ENCODE peak calls at places on chromosome 12, in eight cellular contexts. V is AG04449, L is heart left ventricle, J is cardiac muscle cell, R is mammary epithelial cell, Z is uterus, T is psoas muscle, A is pancreas. U is an unnamed sample.

GRCh38 chr12:16331998-16332397 is 15.4 kb upstream of the MGST1 start:
- DNase-seq in L (no peak), Z (no peak), A (no peak), R (no peak), J (no peak), V (no peak), T (no peak), U (no peak)

GRCh38 chr12:4280351-4281163 is 7.0 kb downstream of the CCND2 start:
- DNase-seq in T (peak), V (no peak), R (no peak), A (peak), J (peak), Z (peak), L (peak), U (no peak)

GRCh38 chr12:107027304-107028053 is 40.5 kb upstream of the MTERF2 start:
- DNase-seq in R (peak), L (no peak), J (peak), V (peak), A (peak), T (no peak), Z (peak), U (no peak)

GRCh38 chr12:44626883-44627282 is 249.2 kb downstream of the NELL2 start:
- DNase-seq in L (no peak), J (no peak), T (no peak), R (no peak), V (no peak), A (no peak), Z (no peak), U (no peak)

GRCh38 chr12:124075836-124076235 is 102.8 kb downstream of the ZNF664 start:
- DNase-seq in Z (no peak), J (no peak), V (no peak), A (no peak), R (no peak), L (no peak), T (no peak), U (no peak)

GRCh38 chr12:50764116-50764860 is 387 bp downstream of the ATF1 start:
- DNase-seq in V (no peak), J (peak), R (peak), A (no peak), T (peak), Z (peak), L (peak), U (peak)

GRCh38 chr12:52279683-52280318 is 5.4 kb downstream of the KRT86 start:
- DNase-seq in V (no peak), J (peak), T (no peak), R (no peak), L (no peak), Z (no peak), A (no peak), U (peak)

GRCh38 chr12:124734224-124734788 is 129.4 kb downstream of the SCARB1 start:
- DNase-seq in A (no peak), Z (no peak), V (no peak), T (no peak), L (peak), R (no peak), J (no peak), U (no peak)

GRCh38 chr12:119547016-119547415 is 46.6 kb upstream of the TMEM233 start:
- DNase-seq in J (no peak), T (no peak), A (no peak), L (no peak), V (no peak), R (no peak), Z (no peak), U (no peak)

GRCh38 chr12:109778684-109779083 is 54.5 kb downstream of the TRPV4 start:
- DNase-seq in V (no peak), T (no peak), A (no peak), R (no peak), Z (no peak), L (no peak), J (no peak), U (no peak)

GRCh38 chr12:42546709-42547108 is 42.8 kb downstream of the PRICKLE1 start:
- DNase-seq in R (no peak), Z (no peak), V (no peak), L (no peak), A (no peak), J (no peak), T (no peak), U (no peak)

GRCh38 chr12:15122349-15122748 is 98.9 kb downstream of the RERG start:
- DNase-seq in L (no peak), J (no peak), A (no peak), Z (no peak), V (no peak), T (no peak), R (no peak), U (no peak)

GRCh38 chr12:127083028-127083949 is 1183.7 kb upstream of the TMEM132C start:
- DNase-seq in V (peak), T (no peak), L (no peak), J (peak), R (peak), A (no peak), Z (peak), U (no peak)

GRCh38 chr12:9391751-9392240 is 183.6 kb upstream of the PZP start:
- DNase-seq in V (no peak), Z (no peak), A (no peak), T (no peak), L (no peak), J (no peak), R (peak), U (no peak)

GRCh38 chr12:52745554-52745953 is 31.6 kb downstream of the KRT76 start:
- DNase-seq in Z (no peak), J (no peak), V (no peak), R (no peak), L (no peak), A (no peak), T (no peak), U (no peak)

GRCh38 chr12:193282-193681 is 20.7 kb downstream of the SLC6A12 start:
- DNase-seq in A (no peak), L (peak), T (no peak), V (no peak), J (peak), Z (no peak), R (no peak), U (no peak)

GRCh38 chr12:109595321-109595902 is 21.8 kb downstream of the MVK start:
- DNase-seq in V (no peak), J (no peak), Z (no peak), A (no peak), R (no peak), L (no peak), T (no peak), U (no peak)

GRCh38 chr12:15522574-15523187 is 200.4 kb downstream of the PTPRO start:
- DNase-seq in T (no peak), A (no peak), J (peak), V (no peak), Z (no peak), R (peak), L (no peak), U (no peak)

GRCh38 chr12:98895086-98895651 is 250.1 kb downstream of the APAF1 start:
- DNase-seq in L (no peak), A (no peak), R (no peak), T (no peak), J (no peak), Z (no peak), V (no peak), U (no peak)

GRCh38 chr12:64480148-64480547 is 28.2 kb downstream of the TBK1 start:
- DNase-seq in J (peak), Z (no peak), T (no peak), L (no peak), V (no peak), A (no peak), R (no peak), U (no peak)

GRCh38 chr12:24833513-24833912 is 115.4 kb downstream of the BCAT1 start:
- DNase-seq in L (no peak), A (no peak), J (no peak), V (no peak), Z (no peak), R (no peak), T (no peak), U (no peak)

GRCh38 chr12:51090705-51091229 is 7.4 kb upstream of the CSRNP2 start:
- DNase-seq in T (no peak), Z (no peak), J (no peak), R (no peak), V (no peak), L (no peak), A (no peak), U (no peak)

GRCh38 chr12:110266980-110267620 is 13.9 kb upstream of the ATP2A2 start:
- DNase-seq in A (no peak), J (peak), T (no peak), Z (peak), V (no peak), R (no peak), L (no peak), U (no peak)

GRCh38 chr12:124665516-124665915 is 98.1 kb upstream of the NCOR2 start:
- DNase-seq in A (no peak), V (no peak), Z (no peak), R (no peak), J (peak), T (no peak), L (no peak), U (no peak)

GRCh38 chr12:93179792-93180191 is 197.9 kb upstream of the NUDT4 start:
- DNase-seq in V (no peak), R (no peak), L (no peak), T (no peak), J (no peak), Z (no peak), A (no peak), U (no peak)

GRCh38 chr12:64390275-64390851 is at the start of gene C12orf56:
- DNase-seq in J (peak), Z (no peak), T (peak), A (no peak), R (no peak), L (no peak), V (no peak), U (no peak)

GRCh38 chr12:43912851-43913250 is 77.0 kb downstream of the TMEM117 start:
- DNase-seq in L (no peak), R (no peak), A (no peak), Z (no peak), J (no peak), T (no peak), V (no peak), U (no peak)

GRCh38 chr12:307406-307805 is 44.8 kb upstream of the SLC6A13 start:
- DNase-seq in T (no peak), Z (no peak), R (no peak), A (no peak), V (no peak), J (no peak), L (no peak), U (no peak)

GRCh38 chr12:130954544-130954831 is 781 bp downstream of the ADGRD1 start:
- DNase-seq in R (no peak), A (no peak), T (no peak), J (no peak), L (no peak), V (no peak), Z (no peak), U (no peak)

GRCh38 chr12:78684419-78684818 is 180.2 kb upstream of the SYT1 start:
- DNase-seq in J (no peak), V (no peak), A (no peak), L (no peak), Z (no peak), R (no peak), T (no peak), U (no peak)

GRCh38 chr12:106919910-106920544 is 35.7 kb upstream of the TMEM263 start:
- DNase-seq in R (no peak), V (peak), L (no peak), T (no peak), A (no peak), J (peak), Z (no peak), U (no peak)

GRCh38 chr12:132837693-132838463 is 9.2 kb upstream of the GOLGA3 start:
- DNase-seq in T (peak), V (no peak), J (no peak), Z (peak), L (no peak), R (no peak), A (no peak), U (no peak)

GRCh38 chr12:132834181-132834711 is 5.6 kb upstream of the GOLGA3 start:
- DNase-seq in Z (no peak), V (no peak), R (no peak), J (no peak), T (no peak), L (no peak), A (no peak), U (no peak)

GRCh38 chr12:132833341-132833740 is 4.7 kb upstream of the GOLGA3 start:
- DNase-seq in L (no peak), A (no peak), T (no peak), V (no peak), Z (no peak), J (no peak), R (no peak), U (no peak)

GRCh38 chr12:132836803-132837331 is 8.2 kb upstream of the GOLGA3 start:
- DNase-seq in T (no peak), R (no peak), Z (no peak), J (no peak), V (no peak), L (no peak), A (no peak), U (no peak)

DNA sequence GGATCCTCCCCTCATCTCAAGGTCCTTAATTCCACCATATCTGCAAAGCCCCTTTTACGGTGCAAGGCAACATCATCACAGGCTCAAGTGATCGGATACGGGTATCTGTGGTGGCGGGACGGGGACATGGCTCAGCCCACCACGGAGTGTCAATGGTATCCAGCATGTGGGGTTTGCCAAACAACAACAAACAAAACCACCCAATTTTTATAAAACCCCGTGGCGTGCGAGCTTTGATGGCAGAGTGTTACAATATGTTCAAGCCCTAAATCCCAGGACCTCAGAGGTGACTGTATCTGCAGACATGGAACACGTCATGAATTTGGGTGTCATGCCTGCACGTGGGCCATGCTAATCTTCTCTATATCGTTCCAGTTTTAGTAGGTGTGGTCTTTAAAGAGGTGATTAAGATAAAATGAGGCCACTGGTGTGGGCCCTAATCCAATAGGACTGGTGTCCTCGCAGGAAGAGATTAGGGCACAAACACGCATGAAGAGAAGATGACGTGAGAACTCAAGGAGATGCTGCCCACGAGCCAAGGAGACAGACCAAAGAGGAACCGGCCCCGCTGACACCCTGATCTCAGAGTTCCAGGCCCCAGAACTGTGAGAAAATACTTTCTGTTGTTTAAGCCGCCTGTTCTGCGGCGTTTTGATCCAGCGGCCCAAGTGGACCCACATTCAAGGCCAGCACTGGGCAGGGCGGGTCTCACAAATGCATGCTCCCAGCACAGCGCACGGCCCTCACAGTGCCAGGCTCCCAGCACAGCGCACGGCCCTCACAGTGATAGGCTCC is 6.6 kb upstream of the GOLGA3 start:
- DNase-seq in J (no peak), Z (no peak), V (no peak), L (no peak), R (no peak), T (no peak), A (no peak), U (no peak)
- H3K4me3 ChIP-seq in J (no peak), Z (no peak), V (no peak), L (no peak), R (no peak), T (no peak), A (no peak), U (no peak)

GRCh38 chr12:128267651-128268347 is 829 bp downstream of the TMEM132C start:
- DNase-seq in J (no peak), L (no peak), A (no peak), R (no peak), Z (no peak), T (no peak), V (no peak), U (no peak)
- H3K4me3 ChIP-seq in J (peak), L (peak), A (peak), R (no peak), Z (peak), T (peak), V (no peak), U (peak)

DNA sequence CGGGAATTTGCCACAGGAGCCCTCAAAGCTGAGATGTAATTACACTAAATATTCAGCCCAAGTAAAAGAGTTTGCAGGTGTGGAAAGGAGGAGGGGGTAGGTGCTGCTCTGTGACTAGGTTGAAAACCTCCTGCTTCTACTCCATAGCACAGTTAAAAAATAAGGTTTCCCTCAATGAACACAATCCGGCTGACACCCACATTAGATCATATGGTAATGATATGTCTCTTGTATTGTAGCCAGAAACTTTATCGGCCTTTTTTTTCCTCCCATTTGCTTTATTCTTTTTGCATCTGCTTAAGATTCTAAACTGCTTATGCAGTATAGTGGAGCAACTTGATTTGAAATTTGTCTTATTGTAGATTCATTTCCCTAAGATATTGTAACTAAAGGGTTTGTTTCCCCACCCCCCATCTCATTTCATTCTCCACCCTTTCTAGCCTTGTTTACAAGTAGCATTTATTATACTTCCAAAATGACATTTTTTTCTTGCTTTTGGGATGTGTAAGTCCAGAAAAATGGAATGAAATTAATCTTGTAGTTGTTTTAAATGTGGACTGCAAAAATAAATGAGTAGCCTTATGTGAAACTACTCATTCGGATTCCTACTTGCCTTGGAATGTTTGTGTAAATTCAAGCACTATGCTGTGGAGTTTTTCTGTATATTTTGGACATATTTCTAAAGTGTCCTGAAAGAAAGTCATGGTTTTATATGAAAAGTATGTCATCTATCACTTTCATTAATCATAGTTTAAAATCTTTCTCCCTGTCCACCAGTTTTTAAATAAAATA is at the start of gene DCN:
- DNase-seq in T (no peak), L (no peak), Z (no peak), A (no peak), J (peak), V (peak), R (no peak), U (no peak)
- H3K4me3 ChIP-seq in T (peak), L (peak), Z (peak), A (no peak), J (no peak), V (peak), R (no peak), U (peak)

GRCh38 chr12:111367661-111368221 is 1.2 kb downstream of the PHETA1 start:
- DNase-seq in Z (no peak), J (peak), V (no peak), L (peak), R (no peak), A (peak), T (no peak), U (no peak)

GRCh38 chr12:111366583-111366982 is 2.3 kb downstream of the PHETA1 start:
- DNase-seq in V (no peak), J (no peak), L (no peak), T (no peak), A (no peak), R (no peak), Z (no peak), U (no peak)

GRCh38 chr12:111368291-111368683 is 608 bp downstream of the PHETA1 start:
- DNase-seq in V (no peak), J (no peak), A (peak), T (peak), R (no peak), L (peak), Z (no peak), U (no peak)

GRCh38 chr12:111363578-111363977 is 5.3 kb downstream of the PHETA1 start:
- DNase-seq in J (peak), L (no peak), V (peak), T (no peak), R (no peak), Z (no peak), A (no peak), U (no peak)

DNA sequence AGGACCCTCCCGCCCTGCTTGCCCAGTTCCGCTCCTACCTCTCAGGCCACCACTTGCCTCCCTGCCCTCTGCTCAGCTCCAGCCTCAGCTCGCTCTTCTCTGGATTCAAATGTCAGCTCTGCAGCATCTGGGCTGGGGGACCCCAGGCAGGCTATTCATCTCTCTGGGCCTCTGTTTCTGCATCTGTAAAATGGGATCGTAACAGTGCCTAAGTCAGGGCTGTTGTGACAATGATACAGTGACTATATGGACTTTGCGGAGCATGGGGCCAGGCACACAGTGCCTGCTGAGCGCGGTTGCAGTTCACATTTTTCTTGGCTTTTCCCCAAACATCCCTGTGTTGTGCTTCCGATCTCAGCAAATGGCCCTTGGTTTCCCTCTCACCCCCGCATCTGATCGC is 2.8 kb downstream of the PHETA1 start:
- DNase-seq in V (no peak), L (no peak), T (no peak), Z (no peak), A (no peak), R (no peak), J (no peak), U (no peak)
- H3K4me3 ChIP-seq in V (no peak), L (no peak), T (no peak), Z (no peak), A (no peak), R (no peak), J (no peak), U (no peak)

DNA sequence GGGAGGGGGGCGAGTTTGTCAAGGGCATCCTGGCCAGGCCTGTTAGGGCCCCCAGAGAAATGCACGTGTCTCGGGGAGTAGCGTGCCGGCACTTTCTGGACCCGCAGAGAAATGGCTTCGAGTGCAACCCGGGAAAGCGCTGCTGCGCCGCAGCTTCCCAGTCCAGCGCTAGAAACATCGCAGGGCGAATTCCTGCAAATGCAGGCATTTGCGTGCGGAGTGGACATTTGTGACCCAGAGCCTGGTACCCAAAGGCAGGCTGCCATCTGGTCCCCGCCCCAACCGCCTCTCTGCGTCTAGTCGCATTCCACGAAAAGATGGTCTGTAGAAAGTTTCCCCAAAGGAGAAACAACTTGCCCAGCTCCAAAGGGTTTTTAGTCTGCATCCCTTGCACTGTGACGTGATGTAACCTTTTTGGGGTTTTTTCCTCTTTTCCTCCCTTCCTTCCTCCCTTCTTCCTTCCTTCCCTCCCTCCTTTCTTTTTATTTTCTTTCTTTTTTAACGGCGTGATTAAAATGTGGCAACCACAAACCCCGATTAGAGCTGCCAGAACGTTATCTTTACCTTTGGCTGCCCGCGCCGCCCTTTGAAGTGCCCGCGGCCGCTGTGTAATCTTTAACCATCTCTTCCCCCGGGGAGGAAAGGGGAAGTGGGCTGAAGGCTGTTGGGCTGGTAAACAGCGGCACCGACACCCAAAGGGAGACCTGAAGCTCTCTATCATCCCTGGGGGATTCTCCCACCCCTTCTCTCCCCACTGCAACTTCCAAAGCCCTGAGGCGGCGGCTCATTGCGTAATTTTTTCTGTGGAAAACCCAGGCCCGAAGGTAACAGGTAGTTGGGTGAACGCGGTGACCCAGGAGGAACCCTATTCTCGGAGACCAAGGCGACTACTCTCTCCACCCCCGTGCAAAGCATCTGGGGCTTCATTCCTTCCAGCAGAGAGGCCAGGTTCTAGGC is 1.1 kb downstream of the LGR5 start:
- DNase-seq in J (no peak), T (no peak), Z (no peak), A (no peak), R (no peak), L (no peak), V (no peak), U (no peak)
- H3K4me3 ChIP-seq in J (peak), T (peak), Z (no peak), A (peak), R (no peak), L (peak), V (peak), U (peak)

U was measured in breast epithelium.